ENCODE peak calls at places on chromosomes 13 and 19, in six cellular contexts. I, Y, V, W, H and D are unnamed samples.

GRCh38 chr13:38821753-38822551 is 135.1 kb downstream of the FREM2 start:
- DNase-seq in I (no peak), H (no peak), V (no peak), W (no peak), Y (no peak), D (no peak)

GRCh38 chr19:5030822-5031221 is 61.9 kb downstream of the KDM4B start:
- DNase-seq in I (no peak), V (no peak), H (no peak), Y (no peak), W (no peak), D (no peak)

GRCh38 chr13:89746554-89746953 is 1600.9 kb upstream of the MIR17HG start:
- DNase-seq in W (no peak), I (no peak), V (no peak), H (no peak), Y (peak), D (no peak)

GRCh38 chr13:38530492-38530891 is 156.4 kb upstream of the FREM2 start:
- DNase-seq in Y (no peak), H (no peak), W (peak), V (no peak), I (peak), D (no peak)

GRCh38 chr13:27573265-27573664 is 47.1 kb downstream of the LNX2 start:
- DNase-seq in W (peak), V (no peak), I (peak), H (no peak), Y (no peak), D (no peak)

GRCh38 chr19:29596080-29596479 is 10.0 kb upstream of the POP4 start:
- DNase-seq in Y (no peak), W (peak), I (peak), H (no peak), V (no peak), D (no peak)

GRCh38 chr19:2235396-2236284 is 489 bp downstream of the PLEKHJ1 start:
- DNase-seq in I (no peak), H (peak), Y (no peak), V (no peak), W (peak), D (peak)

GRCh38 chr13:109130093-109130835 is 500.9 kb downstream of the MYO16 start:
- DNase-seq in V (no peak), H (no peak), I (no peak), Y (peak), W (no peak), D (no peak)

GRCh38 chr19:4297901-4298771 is 4.1 kb downstream of the TMIGD2 start:
- DNase-seq in V (no peak), I (no peak), Y (peak), W (no peak), H (no peak), D (peak)

GRCh38 chr19:31112158-31112557 is 237.1 kb downstream of the TSHZ3 start:
- DNase-seq in V (no peak), I (no peak), W (no peak), Y (no peak), H (no peak), D (no peak)

GRCh38 chr19:51514866-51515481 is 13.4 kb upstream of the SIGLEC12 start:
- DNase-seq in V (no peak), I (peak), H (no peak), W (peak), Y (no peak), D (peak)

GRCh38 chr19:29675650-29676186 is 10.5 kb downstream of the PLEKHF1 start:
- DNase-seq in W (no peak), H (no peak), V (no peak), I (no peak), Y (no peak), D (no peak)

GRCh38 chr13:50512602-50513527 is 330.6 kb downstream of the DLEU7 start:
- DNase-seq in H (no peak), I (peak), V (no peak), Y (no peak), W (peak), D (peak)

GRCh38 chr19:7832009-7832408 is 2.0 kb downstream of the EVI5L start:
- DNase-seq in V (no peak), I (no peak), W (no peak), H (no peak), Y (no peak), D (no peak)

GRCh38 chr13:98089826-98090225 is 53.1 kb upstream of the FARP1 start:
- DNase-seq in W (no peak), V (no peak), I (no peak), H (no peak), Y (no peak), D (no peak)

GRCh38 chr13:30165791-30166190 is 141.6 kb downstream of the KATNAL1 start:
- DNase-seq in V (no peak), W (no peak), Y (no peak), I (no peak), H (no peak), D (peak)

GRCh38 chr19:39516270-39516669 is 1.3 kb downstream of the SELENOV start:
- DNase-seq in I (no peak), V (no peak), Y (no peak), W (no peak), H (no peak), D (no peak)

GRCh38 chr13:68927387-68928026 is 1180.1 kb upstream of the ATXN8OS start:
- DNase-seq in H (no peak), V (no peak), W (peak), Y (peak), I (peak), D (no peak)

GRCh38 chr13:93289047-93289446 is 62.4 kb downstream of the GPC6 start:
- DNase-seq in Y (no peak), I (no peak), H (no peak), V (no peak), W (no peak), D (no peak)

GRCh38 chr13:26707122-26708006 is 53.2 kb downstream of the GPR12 start:
- DNase-seq in V (peak), I (peak), H (no peak), Y (peak), W (peak), D (peak)

GRCh38 chr13:20127563-20128458 is 33.0 kb downstream of the GJA3 start:
- DNase-seq in I (peak), H (peak), W (no peak), V (peak), Y (peak), D (peak)

GRCh38 chr19:35336166-35336955 is 7.4 kb downstream of the CD22 start:
- DNase-seq in Y (no peak), I (no peak), H (no peak), W (no peak), V (no peak), D (no peak)

GRCh38 chr19:49890349-49891311 is 6.1 kb downstream of the IL4I1 start:
- DNase-seq in H (no peak), W (no peak), Y (peak), V (no peak), I (no peak), D (peak)

GRCh38 chr19:1089891-1090290 is 5.3 kb downstream of the POLR2E start:
- DNase-seq in V (no peak), W (no peak), H (no peak), Y (no peak), I (no peak), D (no peak)

GRCh38 chr13:46339035-46339666 is 47.9 kb downstream of the RUBCNL start:
- DNase-seq in V (no peak), I (peak), H (no peak), W (peak), Y (no peak), D (no peak)

GRCh38 chr19:15631817-15632216 is 8.9 kb upstream of the CYP4F3 start:
- DNase-seq in H (no peak), V (peak), Y (peak), I (peak), W (peak), D (peak)

GRCh38 chr19:46704379-46705076 is 12.4 kb downstream of the PRKD2 start:
- DNase-seq in W (no peak), H (peak), V (peak), Y (peak), I (peak), D (peak)

GRCh38 chr19:10694706-10695105 is 6.5 kb upstream of the QTRT1 start:
- DNase-seq in I (no peak), Y (no peak), H (no peak), V (no peak), W (no peak), D (no peak)

GRCh38 chr13:21435710-21436151 is 23.4 kb downstream of the ZDHHC20 start:
- DNase-seq in Y (no peak), H (no peak), W (peak), V (no peak), I (peak), D (peak)

GRCh38 chr13:50357586-50358118 is 342.4 kb downstream of the KCNRG start:
- DNase-seq in W (peak), H (no peak), V (no peak), I (peak), Y (peak), D (peak)

GRCh38 chr13:75550159-75550567 is 572 bp downstream of the UCHL3 start:
- DNase-seq in V (no peak), Y (peak), H (no peak), I (peak), W (peak), D (peak)

GRCh38 chr13:41019027-41019487 is at the start of gene ELF1:
- DNase-seq in W (peak), V (no peak), I (peak), H (no peak), Y (no peak), D (peak)

GRCh38 chr19:42285988-42286348 is 16.0 kb upstream of the PRR19 start:
- DNase-seq in H (no peak), W (no peak), I (no peak), V (no peak), Y (no peak), D (no peak)